ENCODE peak calls at places on chromosomes 1 and 21, in four cellular contexts. G is body of pancreas; H is CD8-positive, alpha-beta memory T cell; J is left lung. O is an unnamed sample. For H3K4me1 and H3K36me3, the result is how much of the 10 kb centered on the place peaks cover.

GRCh38 chr1:19484338-19484792 is 974 bp downstream of the CAPZB start:
- DNase-seq in G (peak), H (no peak), J (peak), O (peak)

GRCh38 chr1:167564592-167564991 is 11.0 kb upstream of the CREG1 start:
- DNase-seq in G (no peak), H (no peak), J (peak), O (no peak)

GRCh38 chr1:203507227-203507626 is 13.3 kb downstream of the OPTC start:
- DNase-seq in G (no peak), H (no peak), J (no peak), O (no peak)

GRCh38 chr21:41683815-41684214 is 83.0 kb downstream of the RIPK4 start:
- DNase-seq in G (peak), H (no peak), J (no peak), O (no peak)

GRCh38 chr21:44514746-44515358 is 25.1 kb downstream of the KRTAP10-1 start:
- DNase-seq in G (no peak), H (peak), J (no peak), O (no peak)

GRCh38 chr1:31932491-31933316 is 5.5 kb downstream of the PTP4A2 start:
- DNase-seq in G (no peak), H (no peak), J (no peak), O (peak)

GRCh38 chr1:119323216-119323982 is 45.2 kb upstream of the HAO2 start:
- DNase-seq in G (no peak), H (no peak), J (no peak), O (no peak)

GRCh38 chr21:42593815-42594157 is 59.6 kb upstream of the PDE9A start:
- DNase-seq in G (no peak), H (no peak), J (no peak), O (no peak)

GRCh38 chr1:225695578-225696332 is 42.8 kb upstream of the ENAH start:
- DNase-seq in G (no peak), H (no peak), J (no peak), O (no peak)
- H3K4me1 ChIP-seq in G (half or more), H (under half), J (under half), O (under half)

DNA sequence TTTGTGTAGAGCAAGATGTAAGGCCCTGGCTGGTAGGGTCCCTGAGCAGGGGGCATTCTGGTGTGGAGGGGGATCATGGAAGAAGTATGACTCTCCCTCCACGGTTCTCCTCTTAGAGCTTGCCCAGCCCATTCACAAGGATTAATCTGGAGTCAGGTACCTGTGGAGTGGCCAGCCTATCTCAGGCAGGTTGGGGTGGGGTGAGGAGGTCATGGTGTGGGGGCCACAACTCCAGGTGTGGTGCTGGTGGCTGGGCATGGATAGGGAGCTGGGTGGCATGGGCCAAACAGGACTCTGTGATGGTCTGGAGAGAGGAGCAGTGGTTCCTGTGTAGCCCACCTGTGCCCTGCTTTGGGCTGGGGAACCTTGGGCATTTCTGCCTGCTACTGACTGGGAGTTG is 32.3 kb downstream of the TMCC2 start:
- DNase-seq in G (no peak), H (no peak), J (no peak), O (no peak)
- H3K27ac ChIP-seq in G (no peak), H (no peak), J (no peak), O (no peak)

DNA sequence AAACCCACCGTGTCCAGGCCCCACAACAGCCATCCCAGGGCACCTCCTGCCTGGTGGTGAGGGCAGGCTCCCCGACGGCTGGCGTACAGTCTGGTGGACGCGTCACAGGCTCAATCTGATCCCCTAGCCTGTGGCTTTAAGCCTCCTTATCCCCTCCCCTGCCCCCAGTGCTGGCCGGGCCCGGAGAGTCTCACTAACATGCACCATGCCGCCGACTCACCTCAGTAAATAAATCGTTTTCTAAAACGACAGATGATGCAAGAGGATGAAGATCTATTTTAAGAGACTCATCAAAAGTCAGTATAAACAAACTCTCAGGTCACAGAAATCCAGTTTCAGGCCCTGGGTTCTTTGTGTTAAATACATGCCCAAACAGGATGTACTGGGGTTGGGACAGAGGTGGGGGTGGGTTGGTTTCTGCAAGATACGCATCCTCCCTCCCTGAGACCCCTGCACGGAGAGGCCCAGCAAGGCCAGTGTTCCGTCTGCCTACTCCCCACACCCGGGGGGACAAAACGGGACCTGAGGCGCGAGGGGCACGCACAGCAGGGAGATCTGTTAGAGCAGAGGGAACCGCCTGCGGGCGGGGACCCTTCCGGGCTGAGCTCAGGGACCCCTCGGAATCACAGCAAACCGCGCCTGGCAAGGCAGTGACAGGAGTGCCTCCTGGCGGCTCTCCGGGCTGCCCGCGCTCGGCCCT is 3.1 kb downstream of the PANK4 start:
- DNase-seq in G (no peak), H (no peak), J (no peak), O (peak)
- H3K36me3 ChIP-seq in G (under half), H (under half), J (under half), O (under half)

DNA sequence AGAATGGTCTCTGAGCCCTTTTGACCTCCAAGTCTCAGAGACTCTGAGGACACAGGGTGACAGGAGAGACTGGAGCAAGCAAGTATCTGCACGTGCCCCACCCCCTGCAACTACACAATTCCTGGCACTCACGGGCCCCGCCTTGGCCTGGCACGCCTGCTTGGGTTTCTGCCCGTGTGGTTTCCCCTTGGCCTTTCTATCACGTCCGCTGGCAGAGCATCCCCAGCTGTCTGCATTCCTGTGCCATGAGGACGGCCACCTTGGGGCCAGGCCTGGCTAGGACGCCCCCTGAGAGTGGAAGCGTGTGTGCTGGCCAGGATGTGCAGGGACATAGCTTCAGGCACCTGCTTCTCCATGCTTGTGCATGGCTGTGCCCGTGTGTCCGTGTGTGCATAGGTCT is 14.3 kb upstream of the EDN2 start:
- DNase-seq in G (peak), H (no peak), J (peak), O (peak)
- H3K4me1 ChIP-seq in G (half or more), H (under half), J (under half), O (half or more)

GRCh38 chr1:16140068-16140596 is 15.7 kb downstream of the EPHA2 start:
- DNase-seq in G (no peak), H (no peak), J (no peak), O (no peak)
- H3K27ac ChIP-seq in G (no peak), H (no peak), J (peak), O (peak)

GRCh38 chr1:6632588-6633514 is 8.2 kb downstream of the THAP3 start:
- DNase-seq in G (no peak), H (no peak), J (no peak), O (no peak)
- H3K36me3 ChIP-seq in G (under half), H (under half), J (half or more), O (half or more)

GRCh38 chr1:5757177-5757820 is 234.9 kb downstream of the NPHP4 start:
- DNase-seq in G (no peak), H (no peak), J (no peak), O (no peak)

GRCh38 chr1:5756434-5757176 is 235.6 kb downstream of the NPHP4 start:
- DNase-seq in G (no peak), H (no peak), J (no peak), O (no peak)

GRCh38 chr1:5754817-5755551 is 237.2 kb downstream of the NPHP4 start:
- DNase-seq in G (no peak), H (no peak), J (no peak), O (no peak)

GRCh38 chr1:5754079-5754431 is 238.2 kb downstream of the NPHP4 start:
- DNase-seq in G (no peak), H (no peak), J (peak), O (no peak)

GRCh38 chr1:5755552-5756125 is 236.6 kb downstream of the NPHP4 start:
- DNase-seq in G (no peak), H (no peak), J (no peak), O (no peak)
- H3K4me1 ChIP-seq in G (under half), H (under half), J (under half), O (under half)

DNA sequence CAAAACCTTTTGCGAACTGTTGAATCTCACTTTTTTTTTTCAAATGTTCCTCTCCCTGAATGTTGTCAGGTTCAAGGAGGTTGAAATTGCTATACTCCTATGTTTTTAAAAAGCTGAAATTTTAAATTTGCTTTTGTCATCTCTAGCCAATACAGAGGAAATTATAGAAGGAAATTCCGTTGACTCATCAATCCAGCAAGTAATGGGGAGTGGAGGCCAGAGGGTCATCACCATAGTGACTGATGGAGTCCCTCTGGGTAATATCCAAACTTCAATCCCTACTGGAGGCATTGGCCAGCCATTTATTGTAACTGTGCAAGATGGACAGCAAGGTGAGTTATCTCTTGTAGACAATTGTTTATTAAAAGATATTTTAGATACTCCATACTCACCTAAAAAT is 36.3 kb downstream of the GABPB2 start:
- DNase-seq in G (no peak), H (no peak), J (no peak), O (no peak)
- H3K27ac ChIP-seq in G (no peak), H (no peak), J (no peak), O (no peak)

O was measured in SJSA1.